ENCODE peak calls at places on chromosomes 16 and 17, in six cellular contexts. P is A549, K is HepG2, M is K562, W is upper lobe of left lung, C is GM12878. V is an unnamed sample.

GRCh38 chr16:11136600-11136999 is 119.4 kb downstream of the SOCS1 start:
- ATAC-seq in P (no peak), W (no peak), K (no peak), C (no peak), M (no peak), V (no peak)

GRCh38 chr16:54822502-54823291 is 108.0 kb upstream of the IRX5 start:
- ATAC-seq in K (no peak), M (no peak), C (no peak), W (no peak), P (no peak), V (no peak)

GRCh38 chr17:37088459-37088858 is 139.7 kb downstream of the AATF start:
- ATAC-seq in M (no peak), K (no peak), C (no peak), P (no peak), W (no peak), V (no peak)

GRCh38 chr16:88303890-88304819 is 78.6 kb upstream of the ZNF469 start:
- ATAC-seq in P (peak), K (peak), W (peak), C (no peak), M (no peak), V (peak)

GRCh38 chr17:72164340-72164739 is 43.5 kb downstream of the SOX9 start:
- ATAC-seq in M (no peak), C (no peak), K (no peak), P (no peak), W (no peak), V (no peak)

GRCh38 chr16:66590322-66590721 is 11.1 kb downstream of the CMTM2 start:
- ATAC-seq in M (no peak), C (peak), P (no peak), K (no peak), W (no peak), V (no peak)

GRCh38 chr16:85680352-85680944 is 8.3 kb downstream of the GINS2 start:
- ATAC-seq in K (peak), M (no peak), W (no peak), C (peak), P (no peak), V (no peak)

GRCh38 chr17:41987642-41988041 is 21.0 kb downstream of the CNP start:
- ATAC-seq in W (no peak), K (no peak), M (no peak), P (no peak), C (no peak), V (no peak)

GRCh38 chr17:77842148-77842905 is 116.2 kb upstream of the TNRC6C start:
- ATAC-seq in C (no peak), W (peak), M (no peak), K (no peak), P (no peak), V (no peak)

GRCh38 chr17:14198575-14198974 is 38.1 kb downstream of the CDRT15 start:
- ATAC-seq in K (no peak), C (no peak), W (no peak), P (no peak), M (no peak), V (no peak)

GRCh38 chr17:28747046-28747691 is 3.4 kb downstream of the TRAF4 start:
- ATAC-seq in M (no peak), C (no peak), W (no peak), K (no peak), P (no peak), V (no peak)

DNA sequence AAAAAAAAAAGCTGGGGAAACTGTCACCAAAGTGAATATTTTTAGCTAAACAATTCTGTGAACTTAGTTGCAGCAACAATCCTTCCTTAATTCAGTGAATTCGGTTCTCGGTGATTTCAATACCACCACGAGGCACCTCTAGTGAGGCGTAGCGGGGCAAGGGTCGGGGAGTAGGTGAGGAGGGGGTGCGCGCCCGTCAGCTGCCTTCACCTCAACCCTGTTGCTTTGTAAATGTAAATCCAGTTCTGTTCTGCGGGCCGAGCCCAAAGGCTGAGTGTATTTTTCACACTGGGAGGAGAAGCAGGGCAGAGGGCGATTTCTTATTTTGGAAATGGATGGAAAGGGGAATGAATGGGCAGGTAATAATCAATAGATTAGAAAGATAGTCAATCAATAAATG is 17.4 kb downstream of the SALL1 start:
- ATAC-seq in M (no peak), K (no peak), C (no peak), W (no peak), P (no peak), V (no peak)
- H3K4me3 ChIP-seq in M (no peak), K (no peak), C (no peak), W (no peak), P (no peak), V (no peak)

GRCh38 chr17:27494192-27495091 is 38.2 kb downstream of the KSR1 start:
- ATAC-seq in M (no peak), P (peak), W (peak), C (no peak), K (peak), V (peak)
- TF ChIP-seq EP300 in M (no peak), P (no peak), W (no peak), C (no peak), K (no peak), V (no peak)

DNA sequence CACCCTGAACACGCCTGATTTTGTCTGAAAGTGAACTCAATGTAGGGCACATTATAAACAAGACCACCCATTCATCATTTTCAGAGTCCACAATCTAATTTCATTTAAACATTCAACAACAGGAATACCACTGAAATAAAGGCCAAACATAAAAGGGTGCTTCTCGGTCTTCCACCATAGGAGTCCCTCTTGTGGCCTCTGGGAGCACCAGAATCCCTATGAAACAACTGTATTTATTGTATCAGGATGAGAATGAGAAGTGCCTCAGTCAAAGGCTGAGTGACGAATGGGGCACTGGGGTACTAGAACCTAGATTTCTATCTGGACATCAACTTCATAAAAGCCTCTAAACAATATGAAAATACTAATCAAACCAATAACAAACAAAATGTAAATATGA is 40.4 kb downstream of the NXPH3 start:
- ATAC-seq in M (peak), C (no peak), W (no peak), K (peak), P (peak), V (peak)
- TF ChIP-seq CTCF in M (no peak), C (no peak), W (no peak), K (peak), P (no peak), V (peak)

GRCh38 chr17:82315703-82316358 is 1.6 kb downstream of the CD7 start:
- ATAC-seq in K (peak), W (peak), M (peak), C (peak), P (no peak), V (no peak)

GRCh38 chr17:82314012-82314720 is 3.2 kb downstream of the CD7 start:
- ATAC-seq in P (no peak), K (no peak), W (no peak), C (peak), M (no peak), V (no peak)

GRCh38 chr17:82314721-82315605 is 2.4 kb downstream of the CD7 start:
- ATAC-seq in K (no peak), W (peak), M (peak), C (peak), P (peak), V (no peak)

GRCh38 chr17:82311971-82312370 is 5.4 kb downstream of the CD7 start:
- ATAC-seq in C (no peak), K (no peak), M (no peak), P (no peak), W (no peak), V (no peak)

GRCh38 chr17:82313195-82314011 is 4.0 kb downstream of the CD7 start:
- ATAC-seq in K (no peak), M (no peak), W (no peak), P (no peak), C (no peak), V (no peak)
- H3K4me3 ChIP-seq in K (no peak), M (no peak), W (no peak), P (no peak), C (no peak), V (no peak)

GRCh38 chr17:35716897-35717839 is 14.3 kb upstream of the RASL10B start:
- ATAC-seq in W (peak), C (no peak), P (no peak), M (no peak), K (no peak), V (peak)
- TF ChIP-seq EP300 in W (peak), C (no peak), P (no peak), M (no peak), K (no peak), V (peak)

GRCh38 chr17:74748279-74748528 is 224 bp upstream of the NHERF1 start:
- ATAC-seq in P (no peak), K (no peak), M (no peak), C (no peak), W (no peak), V (no peak)
- TF ChIP-seq CTCF in P (no peak), K (no peak), M (peak), C (no peak), W (peak), V (no peak)

DNA sequence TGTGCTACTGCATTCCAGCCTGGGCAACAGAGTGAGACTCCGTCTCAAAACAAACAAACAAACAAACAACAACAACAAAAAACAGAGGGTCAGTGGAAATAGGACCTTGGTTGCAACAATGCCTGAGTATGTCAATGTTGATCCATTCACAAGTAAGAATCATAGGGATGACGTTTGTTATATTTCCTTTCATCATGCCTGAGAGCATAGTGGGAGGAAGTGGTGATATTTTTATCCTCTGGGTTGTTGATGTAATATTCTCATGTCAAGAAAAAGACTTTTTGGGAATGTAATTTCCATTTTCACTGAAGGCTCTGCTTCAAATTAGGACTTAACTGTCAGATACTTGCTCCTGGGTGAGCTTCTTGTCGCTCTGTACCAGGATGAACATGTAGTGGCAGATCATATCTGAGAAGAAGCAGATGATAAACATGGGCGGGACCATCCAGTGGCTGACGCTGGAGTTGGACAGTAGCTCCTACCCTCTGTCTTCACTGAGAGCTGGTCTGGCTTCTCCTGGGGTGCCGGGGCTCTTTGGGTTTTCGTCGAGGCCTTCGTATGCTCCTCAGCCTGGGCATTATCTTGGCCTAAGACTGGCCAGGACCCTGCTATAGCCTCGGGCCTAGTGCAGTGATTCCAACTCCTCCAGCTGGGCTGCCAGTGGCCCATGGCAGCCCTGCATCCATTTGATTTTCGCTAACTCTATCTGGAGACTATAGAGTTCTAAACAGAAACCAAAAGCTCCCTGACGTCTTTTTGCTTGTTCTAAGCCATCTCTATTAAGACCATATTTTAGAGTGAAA is 19.6 kb downstream of the CYB5B start:
- ATAC-seq in M (peak), W (peak), C (peak), K (peak), P (peak), V (peak)
- H3K4me3 ChIP-seq in M (peak), W (peak), C (peak), K (no peak), P (peak), V (peak)

DNA sequence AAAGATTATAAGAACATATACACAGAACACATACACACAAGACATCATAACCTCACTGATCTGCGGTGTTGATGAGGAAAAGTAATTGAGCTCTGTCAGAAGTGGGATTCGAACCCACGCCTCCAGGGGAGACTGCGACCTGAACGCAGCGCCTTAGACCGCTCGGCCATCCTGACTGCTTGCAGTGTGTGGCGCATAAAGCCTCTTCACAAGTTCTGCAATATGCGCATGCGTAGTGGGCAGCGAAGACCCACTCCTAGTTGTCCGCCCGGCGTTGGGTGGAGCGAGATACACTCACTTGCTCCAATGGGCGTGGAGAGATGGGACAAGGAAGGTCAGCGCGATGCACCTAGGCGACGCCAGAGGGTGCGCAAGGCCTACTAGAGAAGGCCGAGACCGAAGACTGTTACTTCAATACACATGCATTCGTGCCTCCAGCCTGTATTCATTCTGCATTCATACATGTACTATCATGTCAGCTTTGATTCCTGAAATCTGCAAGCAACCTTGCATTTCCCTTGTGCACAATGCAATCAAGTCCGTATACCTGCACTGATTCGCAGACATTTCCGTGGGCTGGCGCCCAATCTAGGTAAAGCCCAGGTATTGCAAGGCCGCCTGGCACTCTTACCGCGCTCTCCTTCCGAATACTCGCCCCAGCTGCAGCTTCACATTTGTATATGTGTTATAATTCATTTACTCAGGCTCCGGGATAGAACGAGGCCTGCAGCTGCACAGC is 16.1 kb upstream of the PLLP start:
- ATAC-seq in K (peak), M (peak), C (peak), P (peak), W (peak), V (peak)
- TF ChIP-seq EP300 in K (no peak), M (peak), C (no peak), P (no peak), W (no peak), V (no peak)

GRCh38 chr17:57990037-57990436 is 2.0 kb upstream of the VEZF1 start:
- ATAC-seq in C (no peak), K (no peak), P (no peak), M (no peak), W (no peak), V (no peak)

GRCh38 chr17:57988301-57989010 is 402 bp upstream of the VEZF1 start:
- ATAC-seq in M (peak), W (peak), P (peak), K (peak), C (peak), V (peak)

GRCh38 chr17:57987582-57988300 is at the start of gene VEZF1:
- ATAC-seq in M (peak), C (peak), P (peak), K (peak), W (peak), V (peak)

GRCh38 chr17:57986841-57987581 is 1.0 kb downstream of the VEZF1 start:
- ATAC-seq in C (peak), K (peak), W (peak), P (peak), M (peak), V (peak)

DNA sequence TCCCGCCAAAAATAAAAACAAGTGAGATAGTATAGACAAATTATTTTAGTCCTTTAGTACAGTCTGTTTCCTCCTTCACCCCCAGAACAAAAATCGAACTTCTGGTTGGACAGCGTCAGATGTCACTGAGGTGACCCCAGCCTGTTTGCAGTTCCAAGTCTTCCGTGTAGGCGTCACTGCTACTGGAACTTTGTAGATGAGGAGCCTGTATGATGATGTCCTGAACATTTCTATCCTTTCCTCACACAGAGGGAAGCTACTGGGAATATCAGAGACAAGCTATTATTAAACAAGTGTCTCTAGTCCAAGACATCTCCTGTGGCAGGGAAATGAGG is 924 bp upstream of the VEZF1 start:
- ATAC-seq in P (peak), C (no peak), W (peak), K (peak), M (peak), V (no peak)
- TF ChIP-seq CTCF in P (peak), C (no peak), W (no peak), K (peak), M (no peak), V (peak)

DNA sequence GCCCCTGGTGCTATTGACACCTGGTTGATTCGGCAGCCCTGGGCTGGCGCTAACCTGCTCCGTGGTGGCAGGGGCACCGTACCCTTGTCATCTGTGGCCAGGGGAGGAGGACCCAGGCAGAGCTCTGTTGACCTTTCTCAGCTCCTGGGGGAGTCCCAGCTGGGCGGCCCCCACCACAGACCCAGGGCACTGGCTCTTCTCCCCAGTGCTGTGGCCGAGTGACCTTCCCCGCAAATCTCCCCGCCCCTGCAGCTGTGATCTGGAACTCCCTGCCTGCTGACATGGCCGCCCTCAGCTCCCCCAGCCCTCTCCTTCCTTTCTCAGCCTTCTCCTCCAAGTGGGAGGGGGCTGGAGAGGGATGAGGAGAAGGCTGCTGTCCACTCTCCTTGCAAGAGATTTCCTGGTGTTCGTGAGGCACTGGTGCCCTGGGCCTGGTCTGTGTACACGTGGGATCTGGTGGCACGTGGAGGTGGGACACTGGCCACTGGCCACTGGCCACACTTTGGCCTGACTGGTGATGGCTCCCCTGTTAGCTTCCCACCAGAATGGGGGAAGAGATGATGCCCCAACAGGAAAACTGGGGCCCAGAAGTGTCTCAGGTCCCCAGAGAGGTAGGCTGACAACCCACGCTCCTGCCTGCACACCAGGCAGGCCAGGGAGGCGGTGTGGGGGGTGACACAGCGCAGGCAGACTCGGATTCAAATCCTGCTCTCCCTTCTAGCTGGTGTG is 8.2 kb downstream of the FMNL1 start:
- ATAC-seq in W (peak), M (no peak), P (no peak), K (no peak), C (peak), V (no peak)
- H3K4me3 ChIP-seq in W (no peak), M (no peak), P (peak), K (no peak), C (peak), V (no peak)

V was measured in gastroesophageal sphincter.